ENCODE peak calls at places on chromosomes 13 and 19, in nine cellular contexts. One of them, this sample, is unnamed.

GRCh38 chr13:114146629-114147028 is 14.2 kb upstream of the RASA3 start:
- DNase-seq in stimulated activated CD4-positive, alpha-beta T cell treated with anti-CD3 and anti-CD28 coated beads, Interleukin-4, amount 100 ng/mL, for 48 hours: no peak
- DNase-seq in activated CD4-positive, alpha-beta T cell treated with anti-CD3 and anti-CD28 coated beads for 48 hours: peak; percentile 39
- DNase-seq in NCI-H1105 treated with DMSO at 0.1 percent for 48 hours: no peak
- DNase-seq in GM18507: no peak
- DNase-seq in HFFc6: no peak
- DNase-seq in GM03348: peak; percentile 39
- DNase-seq in SHP77: no peak
- DNase-seq in astrocyte of the spinal cord: no peak
- DNase-seq in this sample: peak; percentile 36

GRCh38 chr13:95100525-95101121 is 200.6 kb downstream of the ABCC4 start:
- DNase-seq in stimulated activated CD4-positive, alpha-beta T cell treated with anti-CD3 and anti-CD28 coated beads, Interleukin-4, amount 100 ng/mL, for 48 hours: no peak
- DNase-seq in activated CD4-positive, alpha-beta T cell treated with anti-CD3 and anti-CD28 coated beads for 48 hours: no peak
- DNase-seq in NCI-H1105 treated with DMSO at 0.1 percent for 48 hours: no peak
- DNase-seq in GM18507: no peak
- DNase-seq in HFFc6: peak; percentile 96
- DNase-seq in GM03348: no peak
- DNase-seq in SHP77: peak; percentile 81
- DNase-seq in astrocyte of the spinal cord: peak; percentile 84
- DNase-seq in this sample: no peak

GRCh38 chr13:61709258-61709657 is 293.6 kb upstream of the PCDH20 start:
- DNase-seq in stimulated activated CD4-positive, alpha-beta T cell treated with anti-CD3 and anti-CD28 coated beads, Interleukin-4, amount 100 ng/mL, for 48 hours: no peak
- DNase-seq in activated CD4-positive, alpha-beta T cell treated with anti-CD3 and anti-CD28 coated beads for 48 hours: no peak
- DNase-seq in NCI-H1105 treated with DMSO at 0.1 percent for 48 hours: no peak
- DNase-seq in GM18507: no peak
- DNase-seq in HFFc6: no peak
- DNase-seq in GM03348: no peak
- DNase-seq in SHP77: no peak
- DNase-seq in astrocyte of the spinal cord: no peak
- DNase-seq in this sample: no peak

GRCh38 chr13:108728370-108728769 is 99.0 kb downstream of the MYO16 start:
- DNase-seq in stimulated activated CD4-positive, alpha-beta T cell treated with anti-CD3 and anti-CD28 coated beads, Interleukin-4, amount 100 ng/mL, for 48 hours: no peak
- DNase-seq in activated CD4-positive, alpha-beta T cell treated with anti-CD3 and anti-CD28 coated beads for 48 hours: no peak
- DNase-seq in NCI-H1105 treated with DMSO at 0.1 percent for 48 hours: no peak
- DNase-seq in GM18507: no peak
- DNase-seq in HFFc6: no peak
- DNase-seq in GM03348: no peak
- DNase-seq in SHP77: peak; percentile 34
- DNase-seq in astrocyte of the spinal cord: no peak
- DNase-seq in this sample: no peak

GRCh38 chr19:53037101-53038097 is 7.1 kb upstream of the ERVV-2 start:
- DNase-seq in stimulated activated CD4-positive, alpha-beta T cell treated with anti-CD3 and anti-CD28 coated beads, Interleukin-4, amount 100 ng/mL, for 48 hours: no peak
- DNase-seq in activated CD4-positive, alpha-beta T cell treated with anti-CD3 and anti-CD28 coated beads for 48 hours: peak; percentile 6
- DNase-seq in NCI-H1105 treated with DMSO at 0.1 percent for 48 hours: no peak
- DNase-seq in GM18507: no peak
- DNase-seq in HFFc6: no peak
- DNase-seq in GM03348: peak; percentile 76
- DNase-seq in SHP77: no peak
- DNase-seq in astrocyte of the spinal cord: peak; percentile 62
- DNase-seq in this sample: no peak

GRCh38 chr19:16836115-16836905 is 7.1 kb downstream of the SIN3B start:
- DNase-seq in stimulated activated CD4-positive, alpha-beta T cell treated with anti-CD3 and anti-CD28 coated beads, Interleukin-4, amount 100 ng/mL, for 48 hours: no peak
- DNase-seq in activated CD4-positive, alpha-beta T cell treated with anti-CD3 and anti-CD28 coated beads for 48 hours: peak; percentile 12
- DNase-seq in NCI-H1105 treated with DMSO at 0.1 percent for 48 hours: no peak
- DNase-seq in GM18507: no peak
- DNase-seq in HFFc6: no peak
- DNase-seq in GM03348: no peak
- DNase-seq in SHP77: no peak
- DNase-seq in astrocyte of the spinal cord: no peak
- DNase-seq in this sample: no peak

GRCh38 chr13:33871207-33872004 is 53.5 kb downstream of the RFC3 start:
- DNase-seq in stimulated activated CD4-positive, alpha-beta T cell treated with anti-CD3 and anti-CD28 coated beads, Interleukin-4, amount 100 ng/mL, for 48 hours: no peak
- DNase-seq in activated CD4-positive, alpha-beta T cell treated with anti-CD3 and anti-CD28 coated beads for 48 hours: no peak
- DNase-seq in NCI-H1105 treated with DMSO at 0.1 percent for 48 hours: no peak
- DNase-seq in GM18507: no peak
- DNase-seq in HFFc6: no peak
- DNase-seq in GM03348: no peak
- DNase-seq in SHP77: no peak
- DNase-seq in astrocyte of the spinal cord: no peak
- DNase-seq in this sample: no peak

GRCh38 chr19:41868120-41868988 is 8.3 kb downstream of the RPS19 start:
- DNase-seq in stimulated activated CD4-positive, alpha-beta T cell treated with anti-CD3 and anti-CD28 coated beads, Interleukin-4, amount 100 ng/mL, for 48 hours: no peak
- DNase-seq in activated CD4-positive, alpha-beta T cell treated with anti-CD3 and anti-CD28 coated beads for 48 hours: no peak
- DNase-seq in NCI-H1105 treated with DMSO at 0.1 percent for 48 hours: peak; percentile 47
- DNase-seq in GM18507: no peak
- DNase-seq in HFFc6: no peak
- DNase-seq in GM03348: no peak
- DNase-seq in SHP77: no peak
- DNase-seq in astrocyte of the spinal cord: no peak
- DNase-seq in this sample: peak; percentile 80

GRCh38 chr13:64186503-64186902 is 2770.9 kb upstream of the PCDH20 start:
- DNase-seq in stimulated activated CD4-positive, alpha-beta T cell treated with anti-CD3 and anti-CD28 coated beads, Interleukin-4, amount 100 ng/mL, for 48 hours: no peak
- DNase-seq in activated CD4-positive, alpha-beta T cell treated with anti-CD3 and anti-CD28 coated beads for 48 hours: no peak
- DNase-seq in NCI-H1105 treated with DMSO at 0.1 percent for 48 hours: no peak
- DNase-seq in GM18507: no peak
- DNase-seq in HFFc6: no peak
- DNase-seq in GM03348: peak; percentile 9
- DNase-seq in SHP77: no peak
- DNase-seq in astrocyte of the spinal cord: no peak
- DNase-seq in this sample: no peak

GRCh38 chr19:13840751-13841338 is 36.1 kb upstream of the NANOS3 start:
- DNase-seq in stimulated activated CD4-positive, alpha-beta T cell treated with anti-CD3 and anti-CD28 coated beads, Interleukin-4, amount 100 ng/mL, for 48 hours: no peak
- DNase-seq in activated CD4-positive, alpha-beta T cell treated with anti-CD3 and anti-CD28 coated beads for 48 hours: no peak
- DNase-seq in NCI-H1105 treated with DMSO at 0.1 percent for 48 hours: no peak
- DNase-seq in GM18507: no peak
- DNase-seq in HFFc6: no peak
- DNase-seq in GM03348: no peak
- DNase-seq in SHP77: no peak
- DNase-seq in astrocyte of the spinal cord: peak; percentile 38
- DNase-seq in this sample: no peak

GRCh38 chr19:12098040-12098439 is 33.5 kb downstream of the ZNF844 start:
- DNase-seq in stimulated activated CD4-positive, alpha-beta T cell treated with anti-CD3 and anti-CD28 coated beads, Interleukin-4, amount 100 ng/mL, for 48 hours: no peak
- DNase-seq in activated CD4-positive, alpha-beta T cell treated with anti-CD3 and anti-CD28 coated beads for 48 hours: no peak
- DNase-seq in NCI-H1105 treated with DMSO at 0.1 percent for 48 hours: no peak
- DNase-seq in GM18507: no peak
- DNase-seq in HFFc6: no peak
- DNase-seq in GM03348: no peak
- DNase-seq in SHP77: no peak
- DNase-seq in astrocyte of the spinal cord: no peak
- DNase-seq in this sample: no peak

GRCh38 chr13:99383946-99384345 is 76.7 kb upstream of the GPR183 start:
- DNase-seq in stimulated activated CD4-positive, alpha-beta T cell treated with anti-CD3 and anti-CD28 coated beads, Interleukin-4, amount 100 ng/mL, for 48 hours: no peak
- DNase-seq in activated CD4-positive, alpha-beta T cell treated with anti-CD3 and anti-CD28 coated beads for 48 hours: peak; percentile 42
- DNase-seq in NCI-H1105 treated with DMSO at 0.1 percent for 48 hours: no peak
- DNase-seq in GM18507: no peak
- DNase-seq in HFFc6: no peak
- DNase-seq in GM03348: no peak
- DNase-seq in SHP77: no peak
- DNase-seq in astrocyte of the spinal cord: no peak
- DNase-seq in this sample: no peak

GRCh38 chr13:102138635-102139225 is 263.1 kb downstream of the FGF14 start:
- DNase-seq in stimulated activated CD4-positive, alpha-beta T cell treated with anti-CD3 and anti-CD28 coated beads, Interleukin-4, amount 100 ng/mL, for 48 hours: no peak
- DNase-seq in activated CD4-positive, alpha-beta T cell treated with anti-CD3 and anti-CD28 coated beads for 48 hours: no peak
- DNase-seq in NCI-H1105 treated with DMSO at 0.1 percent for 48 hours: no peak
- DNase-seq in GM18507: no peak
- DNase-seq in HFFc6: no peak
- DNase-seq in GM03348: no peak
- DNase-seq in SHP77: no peak
- DNase-seq in astrocyte of the spinal cord: no peak
- DNase-seq in this sample: no peak

GRCh38 chr13:44653261-44653660 is 77.1 kb upstream of the TSC22D1 start:
- DNase-seq in stimulated activated CD4-positive, alpha-beta T cell treated with anti-CD3 and anti-CD28 coated beads, Interleukin-4, amount 100 ng/mL, for 48 hours: no peak
- DNase-seq in activated CD4-positive, alpha-beta T cell treated with anti-CD3 and anti-CD28 coated beads for 48 hours: no peak
- DNase-seq in NCI-H1105 treated with DMSO at 0.1 percent for 48 hours: no peak
- DNase-seq in GM18507: no peak
- DNase-seq in HFFc6: peak; percentile 65
- DNase-seq in GM03348: peak; percentile 17
- DNase-seq in SHP77: no peak
- DNase-seq in astrocyte of the spinal cord: peak; percentile 36
- DNase-seq in this sample: no peak

GRCh38 chr19:9917322-9917721 is 19.0 kb downstream of the OLFM2 start:
- DNase-seq in stimulated activated CD4-positive, alpha-beta T cell treated with anti-CD3 and anti-CD28 coated beads, Interleukin-4, amount 100 ng/mL, for 48 hours: no peak
- DNase-seq in activated CD4-positive, alpha-beta T cell treated with anti-CD3 and anti-CD28 coated beads for 48 hours: no peak
- DNase-seq in NCI-H1105 treated with DMSO at 0.1 percent for 48 hours: peak; percentile 12
- DNase-seq in GM18507: no peak
- DNase-seq in HFFc6: peak; percentile 48
- DNase-seq in GM03348: peak; percentile 86
- DNase-seq in SHP77: peak; percentile 46
- DNase-seq in astrocyte of the spinal cord: peak; percentile 24
- DNase-seq in this sample: no peak

GRCh38 chr19:51490676-51491075 is 10.9 kb downstream of the SIGLEC12 start:
- DNase-seq in stimulated activated CD4-positive, alpha-beta T cell treated with anti-CD3 and anti-CD28 coated beads, Interleukin-4, amount 100 ng/mL, for 48 hours: no peak
- DNase-seq in activated CD4-positive, alpha-beta T cell treated with anti-CD3 and anti-CD28 coated beads for 48 hours: no peak
- DNase-seq in NCI-H1105 treated with DMSO at 0.1 percent for 48 hours: no peak
- DNase-seq in GM18507: no peak
- DNase-seq in HFFc6: no peak
- DNase-seq in GM03348: no peak
- DNase-seq in SHP77: no peak
- DNase-seq in astrocyte of the spinal cord: no peak
- DNase-seq in this sample: no peak

GRCh38 chr19:46892252-46893179 is 31.7 kb downstream of the ARHGAP35 start:
- DNase-seq in stimulated activated CD4-positive, alpha-beta T cell treated with anti-CD3 and anti-CD28 coated beads, Interleukin-4, amount 100 ng/mL, for 48 hours: no peak
- DNase-seq in activated CD4-positive, alpha-beta T cell treated with anti-CD3 and anti-CD28 coated beads for 48 hours: no peak
- DNase-seq in NCI-H1105 treated with DMSO at 0.1 percent for 48 hours: no peak
- DNase-seq in GM18507: no peak
- DNase-seq in HFFc6: no peak
- DNase-seq in GM03348: no peak
- DNase-seq in SHP77: no peak
- DNase-seq in astrocyte of the spinal cord: no peak
- DNase-seq in this sample: peak; percentile 93

GRCh38 chr19:29836409-29836825 is 24.6 kb downstream of the CCNE1 start:
- DNase-seq in stimulated activated CD4-positive, alpha-beta T cell treated with anti-CD3 and anti-CD28 coated beads, Interleukin-4, amount 100 ng/mL, for 48 hours: peak; percentile 33
- DNase-seq in activated CD4-positive, alpha-beta T cell treated with anti-CD3 and anti-CD28 coated beads for 48 hours: peak; percentile 68
- DNase-seq in NCI-H1105 treated with DMSO at 0.1 percent for 48 hours: no peak
- DNase-seq in GM18507: no peak
- DNase-seq in HFFc6: no peak
- DNase-seq in GM03348: no peak
- DNase-seq in SHP77: no peak
- DNase-seq in astrocyte of the spinal cord: no peak
- DNase-seq in this sample: no peak

This sample was measured in NCI-H510A treated with DMSO at 0.1 percent for 48 hours.